ENCODE peak calls at places on chromosome 21, in five cellular contexts. H is NCI-H2081, X is HS-5, Q is non-pigmented ciliary epithelial cell, C is cortex of kidney. B is an unnamed sample.

GRCh38 chr21:16308269-16308668 is 578.5 kb downstream of the USP25 start:
- DNase-seq in C (no peak), H (no peak), Q (no peak), X (peak), B (no peak)

GRCh38 chr21:39088831-39089380 is 94.3 kb downstream of the PSMG1 start:
- DNase-seq in C (no peak), H (no peak), X (no peak), Q (peak), B (no peak)

GRCh38 chr21:15063081-15063820 is 1.5 kb downstream of the NRIP1 start:
- DNase-seq in X (no peak), H (no peak), C (no peak), Q (no peak), B (no peak)

GRCh38 chr21:44637018-44637850 is at the start of gene KRTAP10-10:
- DNase-seq in X (no peak), Q (no peak), H (no peak), C (no peak), B (no peak)

GRCh38 chr21:45151484-45152115 is 77.2 kb downstream of the ADARB1 start:
- DNase-seq in X (no peak), Q (no peak), H (no peak), C (no peak), B (no peak)

GRCh38 chr21:44364151-44365053 is 11.0 kb downstream of the TRPM2 start:
- DNase-seq in X (no peak), Q (no peak), H (no peak), C (no peak), B (no peak)

GRCh38 chr21:36945496-36946138 is 20.9 kb downstream of the HLCS start:
- DNase-seq in C (no peak), X (no peak), H (no peak), Q (no peak), B (no peak)

GRCh38 chr21:37700641-37701202 is 215.5 kb downstream of the KCNJ6 start:
- DNase-seq in X (peak), H (peak), Q (peak), C (no peak), B (no peak)

GRCh38 chr21:39317134-39318090 is 4.0 kb upstream of the BRWD1 start:
- DNase-seq in C (no peak), X (no peak), Q (no peak), H (no peak), B (no peak)

GRCh38 chr21:25960423-25960822 is 210.1 kb downstream of the APP start:
- DNase-seq in C (no peak), H (no peak), X (no peak), Q (no peak), B (no peak)

GRCh38 chr21:17293194-17293593 is 219.6 kb upstream of the CXADR start:
- DNase-seq in C (no peak), Q (no peak), H (no peak), X (no peak), B (no peak)

GRCh38 chr21:33490991-33491372 is 534 bp downstream of the DNAJC28 start:
- DNase-seq in C (no peak), X (no peak), H (peak), Q (no peak), B (no peak)

B was measured in omental fat pad.